ENCODE peak calls at places on chromosomes 1 and 21, in five cellular contexts. V, K, Z, A and Y are unnamed samples. For H3K9me3, the result is how much of the 10 kb centered on the place peaks cover.

GRCh38 chr1:1213153-1213918 is 617 bp downstream of the TNFRSF4 start:
- DNase-seq in A (no peak), K (peak), Z (peak), V (no peak), Y (no peak)

GRCh38 chr1:56645663-56646330 is 683 bp downstream of the PRKAA2 start:
- DNase-seq in V (no peak), K (peak), A (no peak), Z (peak), Y (peak)

GRCh38 chr1:43632135-43632670 is 17.7 kb upstream of the KDM4A start:
- DNase-seq in K (no peak), V (no peak), Z (no peak), A (no peak), Y (no peak)

GRCh38 chr1:67750690-67751052 is 65.7 kb downstream of the GADD45A start:
- DNase-seq in A (no peak), V (no peak), Z (no peak), K (no peak), Y (no peak)

GRCh38 chr1:63710776-63711175 is 63.0 kb upstream of the ROR1 start:
- DNase-seq in K (no peak), V (no peak), A (no peak), Z (no peak), Y (no peak)

GRCh38 chr1:1092149-1092855 is 18.2 kb upstream of the RNF223 start:
- DNase-seq in K (peak), V (no peak), A (no peak), Z (no peak), Y (no peak)

GRCh38 chr1:59178803-59179202 is 118.1 kb upstream of the FGGY start:
- DNase-seq in V (no peak), A (no peak), Z (no peak), K (no peak), Y (no peak)

GRCh38 chr1:86998280-86998679 is 83.8 kb downstream of the HS2ST1 start:
- DNase-seq in K (no peak), A (no peak), Z (no peak), V (no peak), Y (no peak)

GRCh38 chr1:168234846-168235547 is 9.2 kb downstream of the SFT2D2 start:
- DNase-seq in Z (peak), A (peak), V (no peak), K (no peak), Y (peak)

GRCh38 chr1:6638226-6638625 is 13.6 kb downstream of the THAP3 start:
- DNase-seq in V (no peak), K (peak), Z (no peak), A (no peak), Y (no peak)

GRCh38 chr1:166354411-166354810 is 187.6 kb upstream of the FAM78B start:
- DNase-seq in Z (no peak), K (no peak), V (no peak), A (no peak), Y (no peak)

GRCh38 chr1:207805841-207806421 is 54.1 kb downstream of the CD46 start:
- DNase-seq in V (no peak), Z (peak), A (no peak), K (peak), Y (no peak)

GRCh38 chr1:40898434-40898900 is 36.3 kb upstream of the CITED4 start:
- DNase-seq in Z (peak), V (no peak), K (no peak), A (no peak), Y (no peak)

GRCh38 chr1:202439308-202439707 is 90.8 kb downstream of the PPP1R12B start:
- DNase-seq in K (no peak), Z (no peak), V (no peak), A (no peak), Y (no peak)

GRCh38 chr1:236063919-236064673 is 794 bp downstream of the NID1 start:
- DNase-seq in K (peak), Z (peak), A (peak), V (no peak), Y (no peak)

GRCh38 chr1:162627662-162628296 is 4.5 kb upstream of the DDR2 start:
- DNase-seq in A (peak), V (no peak), Z (peak), K (no peak), Y (peak)

GRCh38 chr1:18530567-18531502 is 50.1 kb downstream of the KLHDC7A start:
- DNase-seq in A (no peak), Z (no peak), V (no peak), K (peak), Y (peak)

GRCh38 chr1:223775711-223776074 is 63.4 kb downstream of the CAPN2 start:
- DNase-seq in K (no peak), Z (no peak), V (no peak), A (no peak), Y (no peak)

GRCh38 chr1:193355179-193355578 is 168.8 kb upstream of the B3GALT2 start:
- DNase-seq in V (no peak), K (no peak), A (no peak), Z (peak), Y (no peak)

DNA sequence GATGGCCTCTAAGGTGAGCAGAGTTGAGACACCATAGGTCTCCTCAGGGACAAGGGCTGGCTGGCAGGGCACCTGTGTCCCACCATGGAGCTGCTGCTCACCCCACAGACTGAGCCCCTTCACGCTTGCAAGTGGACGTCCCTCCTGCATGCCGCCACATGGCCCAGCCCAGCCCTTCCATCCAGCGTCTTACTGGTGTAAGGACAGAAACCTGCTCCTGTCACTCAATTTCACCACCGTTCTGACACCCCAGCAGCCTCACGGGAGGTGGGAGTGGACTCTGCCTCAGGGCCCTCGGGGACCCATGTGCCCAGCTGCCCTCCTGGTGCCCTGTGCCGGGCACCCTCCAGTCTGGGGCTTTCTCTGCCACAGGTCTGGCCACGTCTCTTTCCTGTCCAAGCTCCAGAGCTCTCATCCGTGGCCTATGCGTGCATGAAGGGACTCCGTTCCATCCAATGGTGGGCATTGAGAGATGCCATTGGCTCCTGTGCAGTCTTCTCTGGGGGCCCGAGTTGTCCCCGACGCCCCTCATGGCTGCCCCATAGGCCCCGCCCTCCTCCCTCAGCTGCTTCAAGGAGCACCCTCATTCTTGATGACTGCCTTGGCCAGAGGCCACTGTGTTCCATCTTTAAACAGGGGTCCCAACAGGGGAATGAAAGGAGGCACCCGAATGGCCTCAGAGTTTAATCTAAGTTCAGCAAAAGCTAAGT is 42.6 kb upstream of the COL6A1 start:
- DNase-seq in V (no peak), A (no peak), Z (no peak), K (no peak), Y (no peak)
- H3K9me3 ChIP-seq in V (under half), A (under half), Z (under half), K (under half), Y (under half)

DNA sequence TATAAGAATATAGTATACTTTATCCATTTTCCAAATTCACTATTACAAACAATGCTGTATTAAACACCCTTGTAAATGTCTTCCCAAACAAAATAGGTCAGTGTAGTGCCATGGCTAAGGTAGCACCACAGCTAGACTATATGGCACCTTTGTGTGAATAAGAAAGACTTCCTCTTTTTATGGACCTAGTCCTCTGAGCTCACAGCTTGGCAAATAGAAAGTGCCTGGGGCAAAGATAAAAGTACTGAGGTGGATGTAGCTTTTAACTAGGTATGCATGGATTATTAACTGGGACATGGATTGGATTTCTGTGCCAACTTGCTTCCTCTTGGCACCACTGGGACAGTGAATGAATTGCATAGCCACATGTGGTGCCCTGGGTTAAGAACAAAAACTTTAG is 25.0 kb downstream of the HRNR start:
- DNase-seq in A (no peak), Z (no peak), V (no peak), K (no peak), Y (no peak)
- H3K9me3 ChIP-seq in A (under half), Z (under half), V (under half), K (under half), Y (under half)

DNA sequence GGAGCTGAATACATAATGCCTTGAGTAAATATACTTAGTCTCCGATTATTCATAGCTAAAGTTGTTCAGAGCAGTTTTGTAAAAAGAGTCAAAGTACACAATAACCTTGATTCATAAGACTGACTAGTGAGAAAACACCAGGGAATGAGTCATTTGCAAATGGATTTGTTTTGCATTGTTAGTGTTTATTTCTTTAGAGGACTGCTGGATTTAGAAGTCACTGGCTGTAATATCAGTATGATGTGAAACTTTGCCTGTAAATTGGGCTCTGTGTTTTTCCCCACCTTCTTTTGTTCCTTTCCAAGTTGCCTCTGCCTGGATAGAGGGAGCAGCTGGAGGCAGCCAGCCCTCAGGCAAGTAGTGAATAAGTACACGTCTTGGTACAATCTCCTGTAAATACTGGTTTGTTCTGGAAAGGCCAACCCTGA is 474.7 kb downstream of the NUF2 start:
- DNase-seq in Z (peak), K (no peak), V (no peak), A (no peak), Y (no peak)
- H3K9me3 ChIP-seq in Z (under half), K (under half), V (under half), A (under half), Y (under half)

GRCh38 chr21:15207635-15208370 is 143.0 kb upstream of the NRIP1 start:
- DNase-seq in V (no peak), A (no peak), Z (peak), K (no peak), Y (no peak)
- H3K9me3 ChIP-seq in V (under half), A (under half), Z (under half), K (under half), Y (under half)

GRCh38 chr1:2874207-2875165 is 73.0 kb upstream of the TTC34 start:
- DNase-seq in V (no peak), A (no peak), K (no peak), Z (no peak), Y (no peak)

GRCh38 chr1:2868571-2868970 is 67.1 kb upstream of the TTC34 start:
- DNase-seq in Z (no peak), V (no peak), A (no peak), K (no peak), Y (no peak)

GRCh38 chr1:2867087-2867425 is 65.6 kb upstream of the TTC34 start:
- DNase-seq in Z (no peak), K (no peak), V (no peak), A (no peak), Y (no peak)

GRCh38 chr1:2867861-2868260 is 66.4 kb upstream of the TTC34 start:
- DNase-seq in V (no peak), K (no peak), A (no peak), Z (no peak), Y (no peak)

GRCh38 chr1:2871246-2871815 is 69.8 kb upstream of the TTC34 start:
- DNase-seq in V (no peak), A (no peak), K (no peak), Z (no peak), Y (no peak)
- H3K9me3 ChIP-seq in V (under half), A (under half), K (under half), Z (half or more), Y (under half)

DNA sequence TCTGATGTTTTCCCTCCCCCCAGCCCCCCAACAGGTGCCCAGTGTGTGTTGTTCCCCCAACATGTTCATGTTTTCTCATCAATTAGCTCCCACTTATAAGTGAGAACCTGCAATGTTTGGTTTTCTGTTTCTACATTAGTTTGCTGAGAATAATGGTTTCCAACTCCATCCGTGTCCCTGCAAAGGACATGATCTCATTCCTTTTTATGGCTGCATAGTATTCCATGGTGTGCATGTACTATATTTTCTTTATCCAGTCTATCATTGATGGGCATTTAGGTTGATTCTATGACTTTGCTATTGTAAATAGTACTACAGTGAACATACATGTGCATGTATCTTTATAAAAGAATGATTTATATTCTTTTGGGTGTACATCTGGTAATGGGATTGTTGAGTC is 24.6 kb downstream of the ZNF678 start:
- DNase-seq in K (no peak), V (no peak), A (no peak), Z (no peak), Y (no peak)
- H3K9me3 ChIP-seq in K (under half), V (under half), A (under half), Z (under half), Y (under half)

GRCh38 chr21:33123396-33124120 is 53.6 kb downstream of the OLIG1 start:
- DNase-seq in K (no peak), Z (no peak), V (no peak), A (no peak), Y (no peak)
- H3K9me3 ChIP-seq in K (under half), Z (under half), V (under half), A (under half), Y (under half)

DNA sequence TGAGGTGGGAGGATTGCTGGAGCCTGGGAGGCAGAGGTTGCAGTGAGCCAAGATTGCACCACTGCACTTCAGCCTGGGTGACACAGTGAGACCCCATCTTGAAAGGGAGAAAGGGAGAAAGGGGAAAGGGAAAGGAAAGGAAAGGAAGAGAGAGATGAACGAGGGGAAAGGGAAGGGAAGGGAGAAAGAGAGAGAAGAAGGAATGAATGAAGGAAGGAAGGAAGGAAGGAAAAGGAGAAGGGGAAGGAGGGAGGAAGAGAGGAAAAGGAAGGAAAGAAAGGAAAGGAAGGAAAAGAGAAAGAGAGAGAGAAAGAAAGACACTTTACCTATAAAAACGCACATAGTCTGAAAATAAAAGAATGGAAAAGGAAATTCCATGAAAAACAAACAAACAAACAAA is 18.0 kb downstream of the ZNF695 start:
- DNase-seq in K (no peak), Z (no peak), A (no peak), V (no peak), Y (no peak)
- H3K9me3 ChIP-seq in K (half or more), Z (under half), A (under half), V (under half), Y (under half)